ENCODE peak calls at places on chromosomes 11 and 22, in eight cellular contexts. X is spleen; L is effector memory CD4-positive, alpha-beta T cell; C is heart right ventricle; N is right lobe of liver; G is sigmoid colon; K is CD8-positive, alpha-beta T cell; Z is pancreas. E is an unnamed sample.

GRCh38 chr22:49308300-49308699 is 519.4 kb downstream of the BRD1 start:
- DNase-seq in G (peak; percentile 6), L (no peak), K (no peak), C (no peak), N (no peak), X (peak; percentile 28), Z (peak; percentile 5), E (no peak)

GRCh38 chr22:22033803-22034468 is 51.3 kb upstream of the TOP3B start:
- DNase-seq in K (no peak), G (no peak), N (no peak), L (no peak), C (no peak), Z (no peak), X (no peak), E (no peak)

GRCh38 chr22:35488513-35488912 is 52.1 kb upstream of the RASD2 start:
- DNase-seq in X (no peak), K (no peak), C (no peak), Z (no peak), L (no peak), G (peak; percentile 53), N (no peak), E (no peak)

GRCh38 chr11:14577835-14578529 is 57.8 kb upstream of the PSMA1 start:
- DNase-seq in L (no peak), G (no peak), N (no peak), K (no peak), X (no peak), C (no peak), Z (no peak), E (no peak)

GRCh38 chr11:104028476-104028875 is 8.0 kb upstream of the DDI1 start:
- DNase-seq in K (no peak), G (no peak), C (no peak), X (no peak), N (no peak), L (no peak), Z (no peak), E (no peak)

GRCh38 chr11:109371444-109372176 is 50.4 kb upstream of the C11orf87 start:
- DNase-seq in Z (no peak), G (no peak), N (no peak), L (no peak), X (no peak), K (no peak), C (no peak), E (no peak)

GRCh38 chr11:130635937-130636336 is 187.5 kb downstream of the ADAMTS15 start:
- DNase-seq in K (no peak), N (no peak), L (no peak), C (no peak), X (no peak), G (no peak), Z (no peak), E (no peak)

GRCh38 chr22:50086526-50086925 is 1.3 kb upstream of the MLC1 start:
- DNase-seq in K (no peak), Z (no peak), G (no peak), N (no peak), C (no peak), X (no peak), L (no peak), E (no peak)

GRCh38 chr22:20243545-20244249 is 24.4 kb downstream of the RTN4R start:
- DNase-seq in G (peak; percentile 82), X (peak; percentile 88), L (peak; percentile 36), K (peak; percentile 49), N (peak; percentile 55), Z (no peak), C (peak; percentile 84), E (no peak)

GRCh38 chr22:47038206-47038835 is 275.9 kb downstream of the TBC1D22A start:
- DNase-seq in X (peak; percentile 54), Z (no peak), N (peak; percentile 13), K (no peak), C (no peak), G (peak; percentile 27), L (no peak), E (no peak)

GRCh38 chr11:12187399-12187798 is 77.0 kb downstream of the MICAL2 start:
- DNase-seq in X (no peak), L (no peak), Z (no peak), C (no peak), G (no peak), K (no peak), N (no peak), E (no peak)

GRCh38 chr11:131932584-131933360 is 562.4 kb downstream of the NTM start:
- DNase-seq in X (no peak), C (no peak), L (no peak), K (no peak), Z (no peak), N (no peak), G (no peak), E (no peak)

GRCh38 chr22:49545606-49546005 is 282.1 kb downstream of the BRD1 start:
- DNase-seq in C (no peak), L (no peak), X (peak; percentile 38), N (no peak), G (peak; percentile 14), K (no peak), Z (no peak), E (no peak)

GRCh38 chr11:6431861-6432260 is 8.9 kb downstream of the HPX start:
- DNase-seq in L (no peak), G (no peak), C (no peak), N (peak; percentile 22), X (no peak), Z (no peak), K (no peak), E (no peak)

GRCh38 chr22:26888887-26889286 is 231.5 kb downstream of the MIAT start:
- DNase-seq in C (no peak), Z (no peak), X (no peak), K (no peak), L (no peak), G (no peak), N (no peak), E (no peak)

GRCh38 chr22:31098633-31099110 is 8.7 kb downstream of the SELENOM start:
- DNase-seq in G (peak; percentile 92), L (no peak), K (no peak), N (no peak), C (no peak), Z (peak; percentile 17), X (peak; percentile 69), E (no peak)

GRCh38 chr22:39270280-39270679 is 25.5 kb upstream of the PDGFB start:
- DNase-seq in G (no peak), N (no peak), K (no peak), C (peak; percentile 57), X (no peak), L (no peak), Z (no peak), E (no peak)

GRCh38 chr11:96010683-96011082 is 86.8 kb upstream of the MTMR2 start:
- DNase-seq in G (no peak), N (no peak), Z (no peak), L (no peak), K (no peak), C (no peak), X (no peak), E (no peak)

GRCh38 chr11:96013459-96014213 is 89.7 kb upstream of the MTMR2 start:
- DNase-seq in N (no peak), C (no peak), G (peak; percentile 57), Z (no peak), L (no peak), X (peak; percentile 75), K (no peak), E (no peak)

GRCh38 chr11:96015911-96016565 is 92.1 kb upstream of the MTMR2 start:
- DNase-seq in G (no peak), Z (no peak), L (peak; percentile 12), K (no peak), C (no peak), N (no peak), X (no peak), E (no peak)

GRCh38 chr11:96014234-96014633 is 90.3 kb upstream of the MTMR2 start:
- DNase-seq in G (no peak), N (no peak), K (no peak), X (no peak), L (peak; percentile 10), Z (no peak), C (no peak), E (no peak)

GRCh38 chr11:96012086-96012824 is 88.3 kb upstream of the MTMR2 start:
- DNase-seq in X (peak; percentile 75), L (peak; percentile 13), Z (no peak), N (no peak), G (peak; percentile 72), K (peak; percentile 38), C (peak; percentile 43), E (peak; percentile 29)
- H3K27ac ChIP-seq in X (no peak overlapping the region), L (peak overlapping the region; percentile 70), Z (no peak overlapping the region), N (no peak overlapping the region), G (peak overlapping the region; percentile 41), K (peak overlapping the region; percentile 48), C (no peak overlapping the region), E (no peak overlapping the region)

DNA sequence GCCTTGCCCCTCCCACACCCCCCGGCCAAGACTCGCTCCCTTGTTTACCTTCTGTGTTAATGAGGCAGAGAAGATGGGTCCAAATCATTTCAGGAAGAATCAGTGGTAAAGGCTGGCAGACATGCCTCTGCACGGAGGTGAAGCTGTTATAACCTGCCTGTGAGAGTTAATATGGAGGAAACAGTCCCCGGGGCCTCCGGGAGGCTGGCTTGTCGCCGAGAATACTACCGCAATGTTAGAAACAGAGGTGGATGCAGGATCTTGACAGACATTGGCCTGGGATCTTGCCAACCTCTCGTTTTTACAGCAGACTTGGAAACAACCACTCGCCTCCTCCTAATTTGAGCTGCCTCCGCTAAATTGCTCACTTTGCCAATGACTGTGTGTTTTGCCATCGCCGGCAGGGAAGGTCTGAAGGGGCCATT is 45.6 kb downstream of the TIMP3 start:
- DNase-seq in N (no peak), K (no peak), X (no peak), Z (no peak), L (no peak), G (peak; percentile 87), C (peak; percentile 57), E (no peak)
- H3K4me1 ChIP-seq in N (peaks cover 4% of the 10 kb centered on the region), K (no peaks in the 10 kb centered on the region), X (peaks cover 43% of the 10 kb centered on the region), Z (no peaks in the 10 kb centered on the region), L (no peaks in the 10 kb centered on the region), G (peaks cover 76% of the 10 kb centered on the region), C (peaks cover 50% of the 10 kb centered on the region), E (no peaks in the 10 kb centered on the region)

GRCh38 chr11:65108469-65109123 is 3.1 kb upstream of the TM7SF2 start:
- DNase-seq in Z (no peak), X (peak; percentile 75), K (no peak), L (no peak), G (no peak), N (peak; percentile 22), C (no peak), E (no peak)
- H3K27ac ChIP-seq in Z (no peak overlapping the region), X (no peak overlapping the region), K (no peak overlapping the region), L (no peak overlapping the region), G (no peak overlapping the region), N (no peak overlapping the region), C (no peak overlapping the region), E (no peak overlapping the region)

DNA sequence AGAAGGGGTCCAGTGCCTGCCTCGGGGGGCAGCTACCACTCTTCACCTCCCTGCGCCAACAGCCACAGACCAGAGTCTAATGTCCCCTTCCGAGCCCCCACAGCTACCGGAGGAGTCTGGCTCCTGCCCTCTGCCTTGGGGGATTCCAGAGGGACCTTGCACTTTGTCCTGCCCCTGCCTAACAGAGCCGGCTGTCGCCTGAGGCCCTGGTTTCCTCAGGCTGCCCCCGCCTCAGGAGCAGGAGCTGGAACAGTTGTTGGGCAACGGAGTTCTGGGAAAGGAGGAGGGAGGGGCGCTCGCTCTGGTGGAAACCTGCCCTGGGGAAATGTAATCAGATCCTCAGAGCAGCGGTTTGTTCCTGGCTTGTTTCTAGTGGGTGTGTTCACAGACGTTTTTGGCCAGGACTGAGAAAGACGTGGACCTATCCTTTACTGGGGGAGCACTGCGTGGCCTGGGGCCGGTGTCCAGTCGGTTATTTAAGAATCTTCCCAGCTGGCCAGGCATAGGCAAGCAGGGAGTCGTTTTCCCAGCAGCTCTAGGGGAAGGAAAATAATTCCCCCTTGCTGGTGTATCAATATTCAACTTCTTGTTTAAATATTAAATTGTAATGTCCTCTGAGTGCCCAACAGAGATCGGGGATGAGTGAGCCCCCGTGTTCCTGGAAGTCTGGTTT is 32.3 kb downstream of the A4GALT start:
- DNase-seq in X (no peak), Z (peak; percentile 79), C (peak; percentile 93), N (peak; percentile 82), G (peak; percentile 98), K (no peak), L (no peak), E (peak; percentile 29)
- H3K4me1 ChIP-seq in X (peaks cover 43% of the 10 kb centered on the region), Z (peaks cover 12% of the 10 kb centered on the region), C (peaks cover 55% of the 10 kb centered on the region), N (peaks cover 7% of the 10 kb centered on the region), G (peaks cover 78% of the 10 kb centered on the region), K (no peaks in the 10 kb centered on the region), L (no peaks in the 10 kb centered on the region), E (peaks cover 2% of the 10 kb centered on the region)